ENCODE peak calls at places on chromosomes 1 and 21, in six cellular contexts. L is upper lobe of left lung, Y is A549, J is GM12878, H is HepG2, Z is K562. C is an unnamed sample. For H3K4me1, the result is how much of the 10 kb centered on the place peaks cover.

GRCh38 chr1:107829083-107829771 is 135.8 kb downstream of the VAV3 start:
- ATAC-seq in J (peak), H (no peak), Y (no peak), Z (no peak), L (no peak), C (no peak)

GRCh38 chr1:91835087-91835521 is 50.8 kb downstream of the TGFBR3 start:
- ATAC-seq in L (no peak), H (peak), J (no peak), Z (no peak), Y (no peak), C (no peak)

GRCh38 chr1:5839811-5840550 is 152.2 kb downstream of the NPHP4 start:
- ATAC-seq in Z (no peak), H (no peak), Y (no peak), J (no peak), L (no peak), C (no peak)

GRCh38 chr1:193697105-193697762 is 510.8 kb upstream of the B3GALT2 start:
- ATAC-seq in Z (no peak), H (no peak), J (no peak), L (no peak), Y (no peak), C (no peak)

GRCh38 chr1:199009447-199009846 is 370.6 kb downstream of the PTPRC start:
- ATAC-seq in Y (no peak), J (peak), L (no peak), Z (no peak), H (no peak), C (no peak)

GRCh38 chr1:67743072-67743725 is 58.2 kb downstream of the GADD45A start:
- ATAC-seq in Z (peak), L (no peak), H (no peak), Y (no peak), J (peak), C (no peak)

GRCh38 chr1:187624812-187625542 is 796.2 kb downstream of the PLA2G4A start:
- ATAC-seq in L (no peak), H (no peak), Y (no peak), J (no peak), Z (no peak), C (no peak)

GRCh38 chr1:204456826-204457361 is 37.7 kb downstream of the PIK3C2B start:
- ATAC-seq in J (no peak), H (no peak), Y (peak), L (no peak), Z (peak), C (peak)

GRCh38 chr1:46062651-46063319 is 69.6 kb downstream of the PIK3R3 start:
- ATAC-seq in H (no peak), Z (peak), Y (no peak), L (no peak), J (peak), C (no peak)

GRCh38 chr21:31258073-31258472 is 86.0 kb downstream of the TIAM1 start:
- ATAC-seq in Y (no peak), H (no peak), J (no peak), Z (no peak), L (no peak), C (no peak)

GRCh38 chr1:87513971-87514660 is 185.4 kb downstream of the LMO4 start:
- ATAC-seq in Z (no peak), Y (no peak), H (no peak), J (no peak), L (no peak), C (no peak)

GRCh38 chr1:54275349-54275748 is 75.4 kb downstream of the MRPL37 start:
- ATAC-seq in H (no peak), Z (no peak), L (no peak), J (no peak), Y (no peak), C (peak)

GRCh38 chr1:12502300-12503109 is 115.5 kb downstream of the DHRS3 start:
- ATAC-seq in L (no peak), H (no peak), Y (no peak), J (no peak), Z (peak), C (no peak)

GRCh38 chr1:75438355-75438754 is 172.6 kb downstream of the SLC44A5 start:
- ATAC-seq in Y (no peak), Z (peak), H (no peak), L (no peak), J (peak), C (no peak)

DNA sequence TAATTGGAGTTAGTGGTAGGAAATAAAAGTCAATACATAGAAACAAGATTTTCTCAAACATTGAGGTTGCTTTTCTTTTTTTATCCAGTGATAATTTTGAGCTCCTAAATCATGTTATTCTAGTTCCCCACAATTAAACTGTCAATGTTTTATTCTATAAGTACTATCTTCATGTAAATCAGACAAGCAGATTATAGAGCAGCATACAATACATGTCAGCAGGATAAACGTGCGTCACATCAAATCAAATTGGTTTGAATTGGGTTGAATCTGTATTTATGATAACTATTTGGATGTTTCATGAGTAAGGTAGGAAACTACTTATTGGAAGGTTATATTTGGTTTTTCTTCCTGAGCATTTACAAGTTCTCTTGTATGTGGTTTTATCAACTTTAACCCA is 2028.7 kb downstream of the NCAM2 start:
- ATAC-seq in Y (no peak), Z (no peak), J (no peak), H (no peak), L (no peak), C (no peak)
- TF ChIP-seq EP300 in Y (no peak), Z (no peak), J (no peak), H (no peak), L (no peak), C (no peak)

DNA sequence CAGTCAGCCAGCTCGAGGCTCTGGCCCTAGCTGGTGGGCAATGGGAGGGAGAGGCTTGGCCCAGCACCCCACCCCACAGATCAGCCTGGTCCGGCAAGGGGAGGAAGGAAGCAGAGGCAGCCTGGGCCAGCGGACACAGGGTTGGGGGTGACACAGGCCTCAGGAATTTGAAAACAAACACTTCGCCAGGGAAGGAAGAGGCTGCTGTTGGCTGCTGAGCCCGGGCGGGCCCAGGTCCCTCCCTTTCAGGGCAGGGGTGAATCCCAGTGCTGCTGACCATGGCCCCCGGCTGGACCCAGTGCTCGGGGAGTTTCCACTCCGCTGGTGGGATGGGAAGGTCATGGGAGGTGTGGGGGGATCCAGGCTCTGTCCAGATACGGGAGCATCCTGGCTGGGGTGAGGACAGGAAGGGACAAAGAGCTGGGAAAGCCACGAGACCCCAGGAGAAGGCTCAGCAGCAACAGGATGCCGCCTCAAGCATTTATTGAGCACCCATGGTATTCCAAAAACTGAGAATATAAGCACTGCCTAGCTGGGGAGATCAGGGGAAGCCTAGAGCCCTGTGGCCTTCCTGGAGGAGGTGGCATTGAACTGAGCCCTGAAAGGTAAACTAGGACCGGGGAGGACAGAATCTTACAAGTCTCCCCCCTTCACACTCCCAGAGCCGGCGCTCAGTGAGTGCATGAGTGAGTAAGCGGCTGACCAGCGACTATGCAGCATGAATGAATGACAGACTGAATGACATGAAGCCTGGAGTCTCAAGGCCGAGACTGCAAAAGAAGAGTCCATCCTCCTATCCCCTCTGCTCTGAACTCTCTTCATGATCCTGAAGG is 26.2 kb upstream of the EPHA2 start:
- ATAC-seq in L (peak), Y (peak), J (no peak), H (peak), Z (no peak), C (peak)
- H3K4me1 ChIP-seq in L (under half), Y (half or more), J (under half), H (half or more), Z (under half), C (under half)

GRCh38 chr1:229058716-229059115 is 212.2 kb upstream of the RAB4A start:
- ATAC-seq in H (no peak), Z (no peak), L (peak), J (no peak), Y (no peak), C (no peak)
- H3K4me3 ChIP-seq in H (no peak), Z (no peak), L (no peak), J (no peak), Y (no peak), C (no peak)

DNA sequence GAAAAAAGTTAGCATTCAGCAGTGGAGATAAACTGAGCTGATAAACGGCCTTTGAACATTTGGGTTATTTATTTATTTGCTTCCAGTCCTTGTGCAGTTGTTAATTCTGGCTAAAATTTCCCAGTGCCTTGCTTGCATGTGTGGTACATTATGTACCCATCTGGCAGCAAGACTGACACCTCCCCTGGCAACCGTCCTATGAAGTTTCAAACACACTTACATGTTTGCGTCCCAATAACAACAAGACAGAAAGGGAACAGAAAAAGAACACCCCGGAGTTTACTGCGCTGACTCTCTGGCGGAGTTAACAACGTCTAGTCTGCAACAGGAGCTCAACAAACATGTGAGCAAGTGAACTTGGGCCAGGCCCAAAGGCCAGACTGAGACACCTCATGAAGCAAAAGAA is 33.6 kb downstream of the TRABD2B start:
- ATAC-seq in J (no peak), Y (no peak), Z (no peak), L (no peak), H (peak), C (peak)
- TF ChIP-seq EP300 in J (no peak), Y (no peak), Z (no peak), L (no peak), H (no peak), C (no peak)

DNA sequence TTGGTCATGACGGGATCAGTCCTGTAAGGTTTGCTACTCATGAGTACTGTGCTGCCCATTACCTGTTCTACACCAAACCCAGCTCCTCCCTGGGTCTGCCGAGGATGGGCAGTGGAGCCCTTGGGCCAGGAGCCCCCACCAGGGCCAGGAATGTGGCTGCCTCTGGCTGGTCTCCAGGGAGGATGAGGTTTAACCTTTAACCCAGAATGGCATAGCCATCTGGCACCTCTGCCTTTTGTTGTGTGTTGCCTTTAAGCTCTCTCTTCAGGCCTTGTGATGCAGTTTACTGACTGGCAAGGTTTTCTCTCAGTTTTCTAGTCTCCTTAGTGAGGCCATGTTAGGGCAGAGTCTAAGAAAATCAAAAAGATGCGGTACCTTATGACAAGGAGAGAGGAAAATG is 38.6 kb downstream of the SIPA1L2 start:
- ATAC-seq in J (no peak), H (no peak), Y (no peak), Z (no peak), L (no peak), C (no peak)
- H3K4me1 ChIP-seq in J (under half), H (under half), Y (under half), Z (under half), L (under half), C (under half)

C was measured in gastroesophageal sphincter.